ENCODE peak calls at places on chromosomes 6 and 20, in six cellular contexts. One of them, this sample, is unnamed.

GRCh38 chr6:30759575-30760239 is 15.4 kb upstream of the IER3 start:
- DNase-seq in GM23248: peak; percentile 96
- DNase-seq in SK-N-SH: no peak
- DNase-seq in HCT116: no peak
- DNase-seq in PC-3: peak; percentile 39
- DNase-seq in IMR-90: peak; percentile 98
- DNase-seq in this sample: no peak

GRCh38 chr20:44030394-44030793 is 115.7 kb downstream of the TOX2 start:
- DNase-seq in SK-N-SH: no peak
- DNase-seq in GM23248: no peak
- DNase-seq in HCT116: no peak
- DNase-seq in PC-3: no peak
- DNase-seq in IMR-90: no peak
- DNase-seq in this sample: no peak

GRCh38 chr6:140858381-140858971 is 1274.2 kb upstream of the GJE1 start:
- DNase-seq in HCT116: peak; percentile 46
- DNase-seq in PC-3: peak; percentile 65
- DNase-seq in GM23248: peak; percentile 48
- DNase-seq in SK-N-SH: no peak
- DNase-seq in IMR-90: peak; percentile 52
- DNase-seq in this sample: no peak

GRCh38 chr20:59178983-59179595 is 15.5 kb downstream of the ZNF831 start:
- DNase-seq in SK-N-SH: no peak
- DNase-seq in IMR-90: no peak
- DNase-seq in HCT116: no peak
- DNase-seq in PC-3: no peak
- DNase-seq in GM23248: no peak
- DNase-seq in this sample: no peak

GRCh38 chr6:147808631-147809030 is 300.1 kb downstream of the SAMD5 start:
- DNase-seq in HCT116: no peak
- DNase-seq in IMR-90: no peak
- DNase-seq in SK-N-SH: no peak
- DNase-seq in GM23248: no peak
- DNase-seq in PC-3: no peak
- DNase-seq in this sample: no peak

GRCh38 chr20:45341939-45342862 is 6.0 kb downstream of the SDC4 start:
- DNase-seq in IMR-90: peak; percentile 74
- DNase-seq in HCT116: no peak
- DNase-seq in GM23248: peak; percentile 76
- DNase-seq in SK-N-SH: peak; percentile 79
- DNase-seq in PC-3: peak; percentile 72
- DNase-seq in this sample: no peak

GRCh38 chr6:128062882-128063603 is 162.2 kb upstream of the THEMIS start:
- DNase-seq in PC-3: peak; percentile 26
- DNase-seq in SK-N-SH: no peak
- DNase-seq in GM23248: peak; percentile 45
- DNase-seq in HCT116: no peak
- DNase-seq in IMR-90: peak; percentile 31
- DNase-seq in this sample: no peak

GRCh38 chr6:27924179-27924578 is 12.0 kb upstream of the OR2B2 start:
- DNase-seq in HCT116: no peak
- DNase-seq in GM23248: no peak
- DNase-seq in SK-N-SH: no peak
- DNase-seq in PC-3: no peak
- DNase-seq in IMR-90: no peak
- DNase-seq in this sample: no peak

GRCh38 chr20:8255945-8256632 is 124.0 kb downstream of the PLCB1 start:
- DNase-seq in GM23248: no peak
- DNase-seq in PC-3: no peak
- DNase-seq in IMR-90: no peak
- DNase-seq in SK-N-SH: no peak
- DNase-seq in HCT116: no peak
- DNase-seq in this sample: no peak

GRCh38 chr20:13402171-13402760 is 181.2 kb downstream of the ISM1 start:
- DNase-seq in IMR-90: no peak
- DNase-seq in GM23248: peak; percentile 4
- DNase-seq in SK-N-SH: no peak
- DNase-seq in PC-3: peak; percentile 5
- DNase-seq in HCT116: no peak
- DNase-seq in this sample: no peak

GRCh38 chr20:38209054-38209675 is 44.1 kb upstream of the TGM2 start:
- DNase-seq in SK-N-SH: no peak
- DNase-seq in HCT116: no peak
- DNase-seq in IMR-90: no peak
- DNase-seq in PC-3: no peak
- DNase-seq in GM23248: no peak
- DNase-seq in this sample: no peak

GRCh38 chr6:26295691-26296555 is 69.1 kb upstream of the BTN3A2 start:
- DNase-seq in SK-N-SH: no peak
- DNase-seq in GM23248: peak; percentile 81
- DNase-seq in HCT116: peak; percentile 61
- DNase-seq in PC-3: peak; percentile 93
- DNase-seq in IMR-90: peak; percentile 92
- DNase-seq in this sample: no peak

GRCh38 chr6:116572162-116572561 is 858 bp downstream of the RWDD1 start:
- DNase-seq in HCT116: no peak
- DNase-seq in GM23248: peak; percentile 75
- DNase-seq in IMR-90: peak; percentile 55
- DNase-seq in SK-N-SH: peak; percentile 51
- DNase-seq in PC-3: no peak
- DNase-seq in this sample: no peak

GRCh38 chr20:15847415-15847814 is 725.8 kb downstream of the KIF16B start:
- DNase-seq in GM23248: no peak
- DNase-seq in HCT116: no peak
- DNase-seq in IMR-90: no peak
- DNase-seq in SK-N-SH: peak; percentile 27
- DNase-seq in PC-3: no peak
- DNase-seq in this sample: no peak

GRCh38 chr6:13903399-13903798 is 21.4 kb upstream of the RNF182 start:
- DNase-seq in SK-N-SH: no peak
- DNase-seq in GM23248: no peak
- DNase-seq in PC-3: no peak
- DNase-seq in IMR-90: no peak
- DNase-seq in HCT116: no peak
- DNase-seq in this sample: no peak

GRCh38 chr6:150894191-150894744 is 28.8 kb downstream of the MTHFD1L start:
- DNase-seq in GM23248: peak; percentile 33
- DNase-seq in IMR-90: no peak
- DNase-seq in SK-N-SH: no peak
- DNase-seq in HCT116: no peak
- DNase-seq in PC-3: no peak
- DNase-seq in this sample: no peak

GRCh38 chr20:3204124-3204794 is at the start of gene DDRGK1:
- DNase-seq in PC-3: peak; percentile 91
- DNase-seq in GM23248: peak; percentile 90
- DNase-seq in SK-N-SH: peak; percentile 96
- DNase-seq in HCT116: peak; percentile 54
- DNase-seq in IMR-90: peak; percentile 69
- DNase-seq in this sample: peak; percentile 65

GRCh38 chr6:112522600-112522999 is 175.5 kb downstream of the RFPL4B start:
- DNase-seq in GM23248: peak; percentile 5
- DNase-seq in SK-N-SH: no peak
- DNase-seq in HCT116: no peak
- DNase-seq in PC-3: no peak
- DNase-seq in IMR-90: peak; percentile 8
- DNase-seq in this sample: no peak

GRCh38 chr6:4133941-4134838 is 1.2 kb downstream of the ECI2 start:
- DNase-seq in HCT116: no peak
- DNase-seq in SK-N-SH: peak; percentile 11
- DNase-seq in GM23248: peak; percentile 59
- DNase-seq in PC-3: peak; percentile 22
- DNase-seq in IMR-90: no peak
- DNase-seq in this sample: no peak

GRCh38 chr6:158796353-158796752 is 22.8 kb downstream of the EZR start:
- DNase-seq in GM23248: no peak
- DNase-seq in SK-N-SH: no peak
- DNase-seq in HCT116: no peak
- DNase-seq in PC-3: no peak
- DNase-seq in IMR-90: no peak
- DNase-seq in this sample: no peak

GRCh38 chr20:25016471-25016870 is 23.9 kb upstream of the APMAP start:
- DNase-seq in HCT116: no peak
- DNase-seq in GM23248: no peak
- DNase-seq in SK-N-SH: no peak
- DNase-seq in PC-3: no peak
- DNase-seq in IMR-90: no peak
- DNase-seq in this sample: no peak

GRCh38 chr6:34049395-34050342 is 96.2 kb downstream of the GRM4 start:
- DNase-seq in IMR-90: no peak
- DNase-seq in SK-N-SH: no peak
- DNase-seq in HCT116: no peak
- DNase-seq in GM23248: no peak
- DNase-seq in PC-3: no peak
- DNase-seq in this sample: no peak

GRCh38 chr6:144899161-144899560 is 614.0 kb downstream of the UTRN start:
- DNase-seq in SK-N-SH: no peak
- DNase-seq in PC-3: peak; percentile 45
- DNase-seq in HCT116: no peak
- DNase-seq in GM23248: peak; percentile 73
- DNase-seq in IMR-90: peak; percentile 67
- DNase-seq in this sample: no peak

GRCh38 chr6:39080246-39080875 is 31.8 kb downstream of the GLP1R start:
- DNase-seq in IMR-90: no peak
- DNase-seq in GM23248: no peak
- DNase-seq in SK-N-SH: no peak
- DNase-seq in PC-3: no peak
- DNase-seq in HCT116: no peak
- DNase-seq in this sample: no peak

GRCh38 chr20:38127011-38127621 is 38.0 kb downstream of the TGM2 start:
- DNase-seq in SK-N-SH: no peak
- DNase-seq in IMR-90: peak; percentile 83
- DNase-seq in GM23248: peak; percentile 85
- DNase-seq in HCT116: peak; percentile 26
- DNase-seq in PC-3: peak; percentile 77
- DNase-seq in this sample: no peak

GRCh38 chr6:158286413-158286812 is 25.9 kb upstream of the TULP4 start:
- DNase-seq in GM23248: peak; percentile 83
- DNase-seq in HCT116: no peak
- DNase-seq in SK-N-SH: no peak
- DNase-seq in IMR-90: peak; percentile 87
- DNase-seq in PC-3: peak; percentile 8
- DNase-seq in this sample: no peak

GRCh38 chr6:75940558-75940957 is 131.9 kb downstream of the IMPG1 start:
- DNase-seq in PC-3: no peak
- DNase-seq in GM23248: no peak
- DNase-seq in HCT116: no peak
- DNase-seq in IMR-90: no peak
- DNase-seq in SK-N-SH: no peak
- DNase-seq in this sample: no peak

GRCh38 chr20:18639501-18639979 is 51.7 kb downstream of the DTD1 start:
- DNase-seq in GM23248: no peak
- DNase-seq in PC-3: no peak
- DNase-seq in SK-N-SH: no peak
- DNase-seq in HCT116: no peak
- DNase-seq in IMR-90: no peak
- DNase-seq in this sample: no peak

GRCh38 chr20:41174782-41175181 is 37.4 kb downstream of the PLCG1 start:
- DNase-seq in GM23248: peak; percentile 22
- DNase-seq in HCT116: no peak
- DNase-seq in SK-N-SH: no peak
- DNase-seq in PC-3: no peak
- DNase-seq in IMR-90: peak; percentile 34
- DNase-seq in this sample: no peak

GRCh38 chr6:43770417-43771209 is 602 bp downstream of the VEGFA start:
- DNase-seq in SK-N-SH: peak; percentile 81
- DNase-seq in GM23248: peak; percentile 77
- DNase-seq in HCT116: no peak
- DNase-seq in IMR-90: peak; percentile 69
- DNase-seq in PC-3: peak; percentile 43
- DNase-seq in this sample: no peak
- H2AFZ ChIP-seq in SK-N-SH: peak overlapping the region; percentile 91
- H2AFZ ChIP-seq in GM23248: no peak overlapping the region
- H2AFZ ChIP-seq in HCT116: no peak overlapping the region
- H2AFZ ChIP-seq in IMR-90: peak overlapping the region; percentile 88
- H2AFZ ChIP-seq in PC-3: peak overlapping the region; percentile 41
- H2AFZ ChIP-seq in this sample: no peak overlapping the region

GRCh38 chr6:52352239-52353008 is 9.5 kb upstream of the PAQR8 start:
- DNase-seq in HCT116: peak; percentile 82
- DNase-seq in PC-3: peak; percentile 99
- DNase-seq in GM23248: peak; percentile 91
- DNase-seq in SK-N-SH: no peak
- DNase-seq in IMR-90: peak; percentile 98
- DNase-seq in this sample: peak; percentile 79
- H2AFZ ChIP-seq in HCT116: peak overlapping the region; percentile 59
- H2AFZ ChIP-seq in PC-3: no peak overlapping the region
- H2AFZ ChIP-seq in GM23248: peak overlapping the region; percentile 68
- H2AFZ ChIP-seq in SK-N-SH: peak overlapping the region; percentile 3
- H2AFZ ChIP-seq in IMR-90: peak overlapping the region; percentile 88
- H2AFZ ChIP-seq in this sample: no peak overlapping the region

DNA sequence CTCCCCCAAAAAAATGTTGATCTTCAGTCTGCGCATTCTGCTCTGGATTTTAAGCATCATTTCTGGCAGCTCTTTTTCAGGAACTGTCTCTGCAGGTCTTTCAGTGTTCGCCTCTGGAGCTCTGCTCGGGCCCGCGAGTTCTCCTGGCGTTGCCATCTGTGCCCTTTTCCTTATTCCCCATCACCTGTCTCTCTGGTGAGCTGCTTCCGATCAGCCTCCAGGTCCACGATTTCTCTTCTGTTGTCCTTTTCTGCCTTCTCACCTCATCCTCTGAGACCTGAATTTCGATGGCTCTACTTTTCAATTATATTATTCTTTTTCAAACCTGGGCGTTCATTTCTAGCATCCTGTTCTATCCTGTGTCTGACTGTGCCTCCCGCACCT is 590 bp upstream of the MAP1LC3A start:
- DNase-seq in IMR-90: no peak
- DNase-seq in SK-N-SH: peak; percentile 44
- DNase-seq in PC-3: no peak
- DNase-seq in GM23248: peak; percentile 37
- DNase-seq in HCT116: no peak
- DNase-seq in this sample: no peak
- H2AFZ ChIP-seq in IMR-90: peak overlapping the region; percentile 96
- H2AFZ ChIP-seq in SK-N-SH: peak overlapping the region; percentile 94
- H2AFZ ChIP-seq in PC-3: peak overlapping the region; percentile 100
- H2AFZ ChIP-seq in GM23248: peak overlapping the region; percentile 91
- H2AFZ ChIP-seq in HCT116: no peak overlapping the region
- H2AFZ ChIP-seq in this sample: peak overlapping the region; percentile 96

DNA sequence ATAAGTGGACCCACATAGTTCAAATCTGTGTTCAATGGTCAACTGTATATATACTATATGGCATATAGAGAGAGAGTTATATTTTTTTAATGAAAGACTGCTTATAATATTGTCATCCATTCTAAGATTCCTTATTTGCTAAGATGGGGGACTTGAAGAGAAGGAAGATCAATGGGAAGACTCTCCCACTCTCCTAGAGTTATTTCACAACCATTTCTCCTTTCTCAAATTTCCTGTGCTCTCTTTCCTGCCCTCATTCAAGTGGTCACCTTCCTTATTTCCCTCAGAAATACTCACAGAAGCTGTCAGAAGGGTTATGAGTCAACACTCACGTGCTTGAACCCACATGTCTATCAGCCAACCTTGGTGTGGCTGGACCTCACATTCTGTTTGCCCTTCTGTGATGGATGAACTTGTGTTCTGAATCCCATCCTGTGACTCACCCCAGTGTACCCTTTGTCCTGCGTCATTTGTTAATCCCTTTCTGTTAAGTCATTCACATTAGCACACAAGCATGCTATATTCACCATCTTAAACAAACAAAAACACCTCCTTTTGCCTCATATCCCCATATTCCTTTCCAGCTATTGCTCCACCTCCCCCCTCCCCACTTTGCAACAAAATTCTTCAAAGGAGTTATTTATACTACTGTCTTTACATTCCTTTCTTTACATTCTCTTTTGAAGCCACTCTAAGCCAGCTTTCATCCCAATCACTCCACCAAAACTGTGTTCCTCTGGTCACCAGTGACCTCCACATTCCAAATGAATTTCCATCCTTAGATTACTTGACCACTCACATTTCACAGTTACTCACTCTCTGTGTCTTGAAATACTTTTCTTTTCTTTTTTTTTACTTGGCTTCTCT is 279.3 kb upstream of the TCF21 start:
- DNase-seq in PC-3: peak; percentile 95
- DNase-seq in SK-N-SH: no peak
- DNase-seq in GM23248: peak; percentile 98
- DNase-seq in IMR-90: peak; percentile 100
- DNase-seq in HCT116: peak; percentile 85
- DNase-seq in this sample: no peak
- H2AFZ ChIP-seq in PC-3: no peak overlapping the region
- H2AFZ ChIP-seq in SK-N-SH: no peak overlapping the region
- H2AFZ ChIP-seq in GM23248: peak overlapping the region; percentile 20
- H2AFZ ChIP-seq in IMR-90: peak overlapping the region; percentile 39
- H2AFZ ChIP-seq in HCT116: no peak overlapping the region
- H2AFZ ChIP-seq in this sample: no peak overlapping the region